ENCODE peak calls at places on chromosome 2, in ten cellular contexts. One of them, this sample, is unnamed.

GRCh38 chr2:207073791-207074678 is 91.7 kb downstream of the KLF7 start:
- DNase-seq in DMS79 treated with DMSO at 0.1 percent for 48 hours: peak; percentile 10
- DNase-seq in endothelial cell: peak; percentile 38
- DNase-seq in AG04450: no peak
- DNase-seq in IMR-90: peak; percentile 12
- DNase-seq in cardiac fibroblast: peak; percentile 36
- DNase-seq in NCI-H2029 treated with DMSO at 0.1 percent for 48 hours: no peak
- DNase-seq in AG08396: no peak
- DNase-seq in head of caudate nucleus: peak; percentile 59
- DNase-seq in skeletal muscle cell: no peak
- DNase-seq in this sample: no peak

GRCh38 chr2:20257411-20257810 is 32.5 kb upstream of the SDC1 start:
- DNase-seq in DMS79 treated with DMSO at 0.1 percent for 48 hours: no peak
- DNase-seq in endothelial cell: no peak
- DNase-seq in AG04450: no peak
- DNase-seq in IMR-90: no peak
- DNase-seq in cardiac fibroblast: no peak
- DNase-seq in NCI-H2029 treated with DMSO at 0.1 percent for 48 hours: no peak
- DNase-seq in AG08396: no peak
- DNase-seq in head of caudate nucleus: no peak
- DNase-seq in skeletal muscle cell: no peak
- DNase-seq in this sample: no peak

GRCh38 chr2:218168635-218169462 is 2.1 kb upstream of the CXCR1 start:
- DNase-seq in DMS79 treated with DMSO at 0.1 percent for 48 hours: no peak
- DNase-seq in endothelial cell: peak; percentile 72
- DNase-seq in AG04450: no peak
- DNase-seq in IMR-90: peak; percentile 18
- DNase-seq in cardiac fibroblast: peak; percentile 55
- DNase-seq in NCI-H2029 treated with DMSO at 0.1 percent for 48 hours: peak; percentile 3
- DNase-seq in AG08396: peak; percentile 32
- DNase-seq in head of caudate nucleus: peak; percentile 30
- DNase-seq in skeletal muscle cell: no peak
- DNase-seq in this sample: peak; percentile 73

GRCh38 chr2:28182348-28182747 is 210.3 kb upstream of the FOSL2 start:
- DNase-seq in DMS79 treated with DMSO at 0.1 percent for 48 hours: no peak
- DNase-seq in endothelial cell: no peak
- DNase-seq in AG04450: no peak
- DNase-seq in IMR-90: no peak
- DNase-seq in cardiac fibroblast: no peak
- DNase-seq in NCI-H2029 treated with DMSO at 0.1 percent for 48 hours: no peak
- DNase-seq in AG08396: no peak
- DNase-seq in head of caudate nucleus: no peak
- DNase-seq in skeletal muscle cell: no peak
- DNase-seq in this sample: no peak

GRCh38 chr2:16828044-16828827 is 162.6 kb upstream of the CYRIA start:
- DNase-seq in DMS79 treated with DMSO at 0.1 percent for 48 hours: no peak
- DNase-seq in endothelial cell: no peak
- DNase-seq in AG04450: no peak
- DNase-seq in IMR-90: no peak
- DNase-seq in cardiac fibroblast: no peak
- DNase-seq in NCI-H2029 treated with DMSO at 0.1 percent for 48 hours: no peak
- DNase-seq in AG08396: no peak
- DNase-seq in head of caudate nucleus: no peak
- DNase-seq in skeletal muscle cell: no peak
- DNase-seq in this sample: no peak

GRCh38 chr2:44778671-44779476 is 162.6 kb upstream of the SIX3 start:
- DNase-seq in DMS79 treated with DMSO at 0.1 percent for 48 hours: peak; percentile 56
- DNase-seq in endothelial cell: peak; percentile 16
- DNase-seq in AG04450: no peak
- DNase-seq in IMR-90: no peak
- DNase-seq in cardiac fibroblast: no peak
- DNase-seq in NCI-H2029 treated with DMSO at 0.1 percent for 48 hours: no peak
- DNase-seq in AG08396: no peak
- DNase-seq in head of caudate nucleus: no peak
- DNase-seq in skeletal muscle cell: no peak
- DNase-seq in this sample: peak; percentile 87

GRCh38 chr2:85674417-85674816 is 6.4 kb upstream of the SFTPB start:
- DNase-seq in DMS79 treated with DMSO at 0.1 percent for 48 hours: no peak
- DNase-seq in endothelial cell: no peak
- DNase-seq in AG04450: no peak
- DNase-seq in IMR-90: no peak
- DNase-seq in cardiac fibroblast: peak; percentile 37
- DNase-seq in NCI-H2029 treated with DMSO at 0.1 percent for 48 hours: no peak
- DNase-seq in AG08396: no peak
- DNase-seq in head of caudate nucleus: no peak
- DNase-seq in skeletal muscle cell: no peak
- DNase-seq in this sample: no peak

GRCh38 chr2:193382583-193382982 is 1187.8 kb upstream of the TMEFF2 start:
- DNase-seq in DMS79 treated with DMSO at 0.1 percent for 48 hours: no peak
- DNase-seq in endothelial cell: no peak
- DNase-seq in AG04450: no peak
- DNase-seq in IMR-90: no peak
- DNase-seq in cardiac fibroblast: no peak
- DNase-seq in NCI-H2029 treated with DMSO at 0.1 percent for 48 hours: no peak
- DNase-seq in AG08396: no peak
- DNase-seq in head of caudate nucleus: no peak
- DNase-seq in skeletal muscle cell: no peak
- DNase-seq in this sample: no peak

GRCh38 chr2:9234680-9235387 is 28.2 kb downstream of the ASAP2 start:
- DNase-seq in DMS79 treated with DMSO at 0.1 percent for 48 hours: no peak
- DNase-seq in endothelial cell: no peak
- DNase-seq in AG04450: peak; percentile 68
- DNase-seq in IMR-90: peak; percentile 95
- DNase-seq in cardiac fibroblast: peak; percentile 96
- DNase-seq in NCI-H2029 treated with DMSO at 0.1 percent for 48 hours: no peak
- DNase-seq in AG08396: peak; percentile 73
- DNase-seq in head of caudate nucleus: no peak
- DNase-seq in skeletal muscle cell: no peak
- DNase-seq in this sample: no peak